ENCODE peak calls at places on chromosomes 12 and 14, in four cellular contexts. N is GM12878, H is K562, Y is HL-60. B is an unnamed sample.

GRCh38 chr12:123540899-123541662 is 7.6 kb upstream of the RILPL1 start:
- DNase-seq in H (no peak), N (no peak), Y (no peak), B (no peak)

GRCh38 chr12:109752117-109753053 is 38.8 kb downstream of the FAM222A start:
- DNase-seq in N (no peak), H (no peak), Y (no peak), B (no peak)

GRCh38 chr12:7090222-7090998 is 1.8 kb downstream of the C1R start:
- DNase-seq in H (no peak), N (no peak), Y (no peak), B (no peak)

GRCh38 chr12:40469736-40470135 is 222.5 kb upstream of the CNTN1 start:
- DNase-seq in N (no peak), Y (no peak), H (no peak), B (no peak)

GRCh38 chr14:103109789-103110415 is 13.4 kb upstream of the TNFAIP2 start:
- DNase-seq in Y (no peak), N (no peak), H (peak), B (no peak)

GRCh38 chr14:102882233-102882906 is 40.1 kb upstream of the AMN start:
- DNase-seq in N (no peak), Y (no peak), H (no peak), B (no peak)

GRCh38 chr12:128662106-128662505 is 161.7 kb downstream of the SLC15A4 start:
- DNase-seq in H (no peak), N (no peak), Y (no peak), B (no peak)

GRCh38 chr14:68458840-68459469 is 333.9 kb downstream of the ZFP36L1 start:
- DNase-seq in N (no peak), Y (no peak), H (no peak), B (no peak)

GRCh38 chr14:24802236-24802635 is 168.2 kb upstream of the GZMB start:
- DNase-seq in N (no peak), Y (no peak), H (no peak), B (no peak)

GRCh38 chr12:109088818-109089217 is 4.5 kb downstream of the ALKBH2 start:
- DNase-seq in Y (no peak), N (no peak), H (no peak), B (no peak)

GRCh38 chr12:14281539-14281938 is 83.9 kb upstream of the ATF7IP start:
- DNase-seq in H (no peak), N (no peak), Y (no peak), B (no peak)

GRCh38 chr14:33806905-33807304 is 144.0 kb downstream of the EGLN3 start:
- DNase-seq in N (no peak), Y (no peak), H (no peak), B (no peak)

GRCh38 chr14:33810308-33810707 is 140.6 kb downstream of the EGLN3 start:
- DNase-seq in N (no peak), Y (no peak), H (no peak), B (no peak)

GRCh38 chr14:33808187-33808586 is 142.7 kb downstream of the EGLN3 start:
- DNase-seq in N (no peak), H (no peak), Y (no peak), B (no peak)

GRCh38 chr14:33811731-33812130 is 139.1 kb downstream of the EGLN3 start:
- DNase-seq in H (peak), Y (no peak), N (no peak), B (no peak)

DNA sequence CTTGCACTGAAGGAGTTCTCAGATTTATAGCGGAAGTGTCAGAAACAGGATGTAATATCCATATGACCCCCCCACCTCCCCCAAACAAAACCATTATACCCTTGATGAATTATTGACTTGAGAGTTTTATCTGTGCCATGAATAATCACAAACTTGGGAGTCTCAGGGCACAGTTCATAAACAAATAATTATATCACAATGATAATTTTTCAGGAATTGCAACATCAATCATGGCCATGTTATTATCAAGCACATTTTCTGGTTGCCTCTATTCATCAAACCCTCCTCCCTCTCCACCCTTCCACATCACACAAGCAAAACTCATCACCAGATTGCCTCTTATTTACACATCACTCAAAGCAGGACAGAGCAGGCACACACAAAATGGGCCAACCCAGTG is 141.4 kb downstream of the EGLN3 start:
- DNase-seq in Y (no peak), N (no peak), H (no peak), B (no peak)
- TF ChIP-seq SPI1 in Y (no peak), N (no peak), H (no peak), B (no peak)

GRCh38 chr14:70602254-70602653 is 1.8 kb upstream of the MED6 start:
- DNase-seq in H (no peak), Y (no peak), N (peak), B (no peak)

GRCh38 chr14:70595443-70596185 is 4.8 kb downstream of the MED6 start:
- DNase-seq in Y (no peak), H (no peak), N (no peak), B (no peak)

GRCh38 chr14:70600382-70601157 is at the start of gene MED6:
- DNase-seq in N (peak), H (peak), Y (peak), B (peak)

GRCh38 chr14:70601162-70601561 is 707 bp upstream of the MED6 start:
- DNase-seq in N (no peak), H (no peak), Y (no peak), B (no peak)
- TF ChIP-seq SPI1 in N (no peak), H (no peak), Y (no peak), B (no peak)

GRCh38 chr12:66947119-66947518 is 268.2 kb upstream of the GRIP1 start:
- DNase-seq in N (no peak), H (no peak), Y (no peak), B (no peak)

GRCh38 chr12:66941150-66941549 is 262.3 kb upstream of the GRIP1 start:
- DNase-seq in N (no peak), H (no peak), Y (no peak), B (no peak)

GRCh38 chr12:66944365-66944764 is 265.5 kb upstream of the GRIP1 start:
- DNase-seq in Y (no peak), N (no peak), H (no peak), B (no peak)

GRCh38 chr12:66945189-66945817 is 266.4 kb upstream of the GRIP1 start:
- DNase-seq in H (no peak), Y (no peak), N (no peak), B (no peak)

DNA sequence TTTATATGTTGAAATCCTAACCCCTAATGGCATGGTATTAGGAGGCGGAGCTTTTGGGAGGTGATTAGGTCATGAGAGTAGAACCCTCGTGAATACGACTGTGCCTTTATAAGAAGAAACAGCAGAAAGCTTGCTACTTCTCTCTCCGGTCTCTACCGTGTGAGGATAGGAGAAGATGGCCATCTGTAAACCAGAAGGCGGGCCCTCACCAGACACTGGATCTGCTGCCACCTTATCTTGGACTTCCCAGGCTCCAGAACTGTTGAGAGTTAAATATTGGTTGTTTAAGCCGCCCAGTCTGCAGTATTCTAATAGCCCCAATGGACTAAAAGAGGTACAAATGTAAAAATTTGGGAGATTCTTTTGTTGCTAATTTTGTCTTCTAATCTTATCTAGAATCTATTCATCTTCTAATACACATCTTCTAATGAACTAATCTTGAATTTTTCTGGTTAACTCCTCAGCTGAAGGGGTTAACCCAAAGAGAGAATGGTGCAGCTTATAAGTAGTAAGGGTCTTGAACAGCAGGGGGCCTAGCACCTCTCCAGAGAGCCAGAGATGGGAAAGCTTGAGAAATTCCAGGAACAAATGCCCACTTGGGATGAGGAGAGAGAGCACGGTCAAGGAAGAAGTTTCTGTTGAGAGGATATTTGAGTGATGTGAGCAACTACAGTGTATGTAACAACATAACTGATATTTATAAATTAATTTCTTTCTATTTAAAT is 264.0 kb upstream of the GRIP1 start:
- DNase-seq in H (no peak), Y (no peak), N (no peak), B (no peak)
- TF ChIP-seq SPI1 in H (no peak), Y (no peak), N (no peak), B (no peak)

DNA sequence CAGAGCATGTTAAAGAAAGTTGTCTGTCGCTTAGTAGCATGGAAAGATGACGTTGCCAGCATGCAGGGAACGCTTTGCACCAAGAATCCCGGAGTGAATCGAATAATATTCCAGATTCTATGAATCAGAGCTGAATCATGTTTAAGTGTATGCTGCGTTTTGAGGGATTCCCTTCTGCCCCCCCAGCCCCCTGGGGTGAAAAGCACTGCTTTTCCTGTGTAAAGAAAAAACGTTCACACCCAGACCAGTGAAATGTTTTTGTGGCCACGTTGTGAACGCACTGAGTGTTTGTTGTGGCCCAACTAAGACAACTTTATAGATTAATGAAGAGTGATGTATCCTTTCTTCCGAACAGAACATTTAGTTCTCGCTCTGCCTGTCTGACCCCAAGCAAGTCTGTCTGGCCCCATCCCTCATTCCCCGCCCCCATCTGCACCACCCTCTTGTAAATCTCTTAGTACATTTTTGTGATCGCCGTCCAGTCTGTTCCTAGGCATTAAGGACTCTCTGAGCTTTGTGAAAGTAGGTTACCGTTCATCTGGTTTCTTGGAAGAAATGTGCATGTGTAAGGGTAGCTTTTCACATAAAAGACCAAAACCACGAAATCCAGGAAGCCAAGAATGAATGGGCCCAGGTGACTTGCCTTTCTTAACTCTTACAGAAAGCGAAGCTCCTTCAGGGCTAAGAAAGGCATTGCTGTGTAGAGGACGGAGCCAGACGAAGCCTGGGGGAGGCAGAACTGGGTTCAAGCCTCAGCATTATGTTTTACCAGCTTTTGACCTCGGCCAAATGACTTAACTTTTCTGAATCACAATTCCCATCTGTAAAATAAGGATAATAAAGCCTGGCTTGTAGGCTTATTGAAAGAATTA is 103.1 kb downstream of the SAMD4A start:
- DNase-seq in N (no peak), H (no peak), Y (no peak), B (no peak)
- TF ChIP-seq SPI1 in N (no peak), H (no peak), Y (no peak), B (no peak)

DNA sequence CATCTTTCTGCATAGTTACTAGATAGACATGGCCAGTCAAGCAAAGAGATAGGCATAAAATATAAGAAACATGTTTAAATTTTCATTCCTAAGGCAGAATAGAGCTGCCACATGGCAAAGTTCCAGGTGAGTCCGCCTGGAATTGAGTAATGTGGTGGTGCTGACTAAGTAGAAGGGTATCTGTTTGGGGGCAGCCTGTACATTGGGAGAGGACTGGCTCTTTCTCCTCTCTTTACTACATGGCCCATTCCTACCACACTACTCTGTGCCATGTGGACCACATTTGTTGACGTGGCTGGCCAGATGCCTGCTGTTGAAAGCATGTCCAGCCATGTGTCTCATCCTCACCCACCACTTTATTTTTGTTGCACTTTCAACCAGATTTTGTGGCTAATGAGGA is 354.0 kb downstream of the ETNK1 start:
- DNase-seq in N (no peak), H (no peak), Y (no peak), B (no peak)
- TF ChIP-seq SPI1 in N (no peak), H (no peak), Y (no peak), B (no peak)